ENCODE peak calls at places on chromosomes 3 and 15, in five cellular contexts. G is cardiac fibroblast, V is Caco-2, S is cardiac muscle cell, D is adrenal gland. F is an unnamed sample.
A peak's percentile ranks its signal among the peaks of the same experiment; 100 is the strongest.

GRCh38 chr15:87597346-87598052 is 659.0 kb downstream of the NTRK3 start:
- DNase-seq in V (no peak), G (no peak), S (no peak), D (no peak), F (no peak)

GRCh38 chr3:182118081-182118480 is 406.4 kb downstream of the SOX2 start:
- DNase-seq in V (no peak), G (no peak), D (no peak), S (no peak), F (no peak)

GRCh38 chr15:95793226-95793625 is 537.3 kb upstream of the NR2F2 start:
- DNase-seq in D (no peak), G (no peak), S (no peak), V (no peak), F (no peak)

GRCh38 chr3:18988619-18989229 is 159.6 kb upstream of the KCNH8 start:
- DNase-seq in G (peak; percentile 18), S (peak; percentile 42), V (peak; percentile 15), D (no peak), F (no peak)

GRCh38 chr3:185914911-185915629 is 22.7 kb downstream of the TRA2B start:
- DNase-seq in V (no peak), G (no peak), S (no peak), D (no peak), F (no peak)

GRCh38 chr3:10928396-10928960 is 64.1 kb upstream of the SLC6A1 start:
- DNase-seq in G (no peak), V (no peak), S (no peak), D (no peak), F (no peak)

GRCh38 chr15:89127054-89127702 is 38.9 kb downstream of the ABHD2 start:
- DNase-seq in D (no peak), G (no peak), S (no peak), V (no peak), F (no peak)

GRCh38 chr15:66940368-66940767 is 125.0 kb upstream of the SMAD3 start:
- DNase-seq in S (no peak), G (peak; percentile 28), D (no peak), V (no peak), F (no peak)

GRCh38 chr15:83732196-83732595 is 78.3 kb downstream of the ADAMTSL3 start:
- DNase-seq in V (no peak), D (no peak), G (no peak), S (no peak), F (no peak)

GRCh38 chr3:76096836-76097587 is 311.7 kb upstream of the ZNF717 start:
- DNase-seq in S (no peak), G (peak; percentile 30), V (no peak), D (no peak), F (no peak)

GRCh38 chr3:63961891-63962290 is 49.7 kb upstream of the SCAANT1 start:
- DNase-seq in D (no peak), G (peak; percentile 68), S (peak; percentile 39), V (peak; percentile 52), F (no peak)

GRCh38 chr15:61083781-61084134 is 145.3 kb downstream of the RORA start:
- DNase-seq in V (no peak), G (no peak), D (no peak), S (no peak), F (no peak)

GRCh38 chr3:195771651-195772300 is 40.0 kb downstream of the MUC4 start:
- DNase-seq in D (no peak), G (no peak), S (no peak), V (no peak), F (no peak)

GRCh38 chr15:72237286-72238224 is 6.6 kb upstream of the PKM start:
- DNase-seq in G (peak; percentile 97), V (peak; percentile 47), D (peak; percentile 94), S (no peak), F (peak; percentile 75)

GRCh38 chr3:196569003-196569516 is 600 bp downstream of the FBXO45 start:
- DNase-seq in G (peak; percentile 39), D (peak; percentile 73), V (peak; percentile 52), S (no peak), F (peak; percentile 39)

GRCh38 chr3:187739561-187740445 is 5.5 kb downstream of the BCL6 start:
- DNase-seq in G (peak; percentile 92), V (peak; percentile 79), S (peak; percentile 79), D (peak; percentile 94), F (peak; percentile 79)

GRCh38 chr3:137008976-137009375 is 51.2 kb downstream of the IL20RB start:
- DNase-seq in D (no peak), V (no peak), G (no peak), S (no peak), F (no peak)

GRCh38 chr3:158330820-158331219 is 220.9 kb downstream of the RSRC1 start:
- DNase-seq in V (no peak), S (no peak), D (no peak), G (peak; percentile 35), F (no peak)

GRCh38 chr3:43353923-43354670 is 67.8 kb downstream of the SNRK start:
- DNase-seq in G (no peak), S (no peak), D (no peak), V (no peak), F (no peak)

GRCh38 chr15:31200735-31201151 is 99.2 kb upstream of the TRPM1 start:
- DNase-seq in G (peak; percentile 61), D (peak; percentile 88), V (peak; percentile 77), S (peak; percentile 83), F (peak; percentile 86)
- TF ChIP-seq CTCF in G (peak; percentile 57), D (peak; percentile 55), V (peak; percentile 73), S (peak; percentile 72), F (peak; percentile 51)

DNA sequence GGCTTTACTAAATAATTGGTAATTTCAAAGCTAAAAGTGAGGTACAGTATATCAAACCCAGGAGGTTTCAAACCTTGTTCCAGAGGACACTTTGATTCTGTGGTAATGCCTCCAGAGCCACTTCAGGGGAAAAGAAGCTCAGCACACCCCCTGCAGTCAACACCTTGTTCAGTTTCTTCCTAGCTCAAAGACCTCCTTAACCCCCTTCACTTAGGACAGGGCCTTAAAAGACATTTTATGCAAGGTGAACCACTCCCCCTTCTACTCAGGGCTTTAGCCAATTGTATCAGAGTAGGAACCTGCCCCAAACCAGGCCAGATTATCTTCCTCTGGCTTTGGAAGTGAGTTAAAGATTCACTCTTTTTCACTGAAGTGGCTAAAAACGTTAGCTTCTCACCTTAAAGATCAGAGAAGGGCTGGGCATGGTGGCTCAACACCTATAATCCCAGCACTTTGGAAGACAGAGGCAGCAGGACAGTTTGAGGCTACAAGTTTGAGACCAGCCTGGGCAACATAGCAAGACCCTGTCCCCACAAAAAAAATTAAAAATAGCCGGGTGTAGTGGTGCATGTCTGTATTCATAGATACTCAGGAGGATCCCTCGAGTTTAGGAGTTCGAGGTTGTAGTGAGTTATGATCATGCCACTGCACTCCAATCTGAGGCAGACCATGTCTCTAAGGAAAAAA is 3.4 kb downstream of the DENND6A start:
- DNase-seq in D (no peak), V (no peak), S (no peak), G (no peak), F (no peak)
- TF ChIP-seq CTCF in D (no peak), V (no peak), S (no peak), G (no peak), F (no peak)

DNA sequence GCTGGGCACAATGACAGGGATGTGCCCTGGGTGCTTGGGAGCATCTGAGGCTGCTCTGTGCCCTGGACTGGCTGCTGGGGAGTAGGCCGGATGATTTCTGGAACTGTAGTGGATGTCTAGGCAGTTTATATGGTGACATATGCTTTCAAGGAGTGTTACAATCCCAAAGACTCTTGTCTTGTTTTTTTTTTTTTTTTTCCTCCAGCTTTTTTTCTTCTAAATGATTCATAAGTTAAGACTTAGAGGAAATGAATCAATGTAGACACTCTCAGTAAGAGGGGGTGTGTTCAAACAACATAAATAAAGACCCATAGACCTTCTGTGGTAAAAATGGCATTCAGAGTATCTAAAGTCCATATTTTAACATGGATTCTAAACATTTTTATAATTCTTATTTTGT is 706.1 kb upstream of the GOLIM4 start:
- DNase-seq in D (no peak), G (peak; percentile 85), S (no peak), V (no peak), F (no peak)
- TF ChIP-seq CTCF in D (no peak), G (no peak), S (no peak), V (no peak), F (no peak)

DNA sequence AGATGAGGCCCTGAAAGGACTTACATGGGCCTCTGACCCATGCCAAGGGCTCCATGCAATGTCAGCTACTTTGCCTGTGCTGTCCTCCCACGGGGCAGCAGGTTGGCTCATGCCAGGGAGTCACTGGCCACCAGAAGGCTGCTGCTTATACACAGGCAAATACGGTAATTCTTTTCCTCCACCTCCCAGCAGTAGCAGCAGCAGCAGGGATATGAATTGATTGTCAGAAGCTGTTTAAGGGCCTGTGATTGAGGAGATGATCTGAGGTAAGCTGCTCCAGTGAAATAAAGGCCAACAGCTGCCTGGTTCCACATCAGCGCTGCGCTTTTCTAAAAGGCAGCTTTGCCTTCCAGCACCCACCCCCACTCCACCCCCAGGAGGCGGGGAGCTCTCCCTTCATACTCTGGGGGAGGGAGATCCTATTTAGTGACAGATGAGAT is 250.5 kb downstream of the SHQ1 start:
- DNase-seq in V (no peak), S (peak; percentile 41), D (no peak), G (peak; percentile 3), F (no peak)
- TF ChIP-seq CTCF in V (no peak), S (no peak), D (no peak), G (no peak), F (no peak)